ENCODE peak calls at places on chromosomes 13 and 19, in five cellular contexts. X is AG10803, M is tibial artery, D is fibroblast of mammary gland, R is body of pancreas. O is an unnamed sample.

GRCh38 chr19:47512183-47512947 is 2.5 kb downstream of the NAPA start:
- DNase-seq in M (no peak), D (peak; percentile 73), X (peak; percentile 80), R (peak; percentile 83), O (peak; percentile 76)

GRCh38 chr19:53881482-53882390 is at the start of gene PRKCG:
- DNase-seq in X (no peak), R (peak; percentile 51), D (no peak), M (no peak), O (peak; percentile 31)

GRCh38 chr19:19531951-19532805 is 3.5 kb downstream of the YJEFN3 start:
- DNase-seq in D (peak; percentile 48), R (peak; percentile 85), M (peak; percentile 88), X (peak; percentile 44), O (peak; percentile 79)

GRCh38 chr13:44974056-44974798 is 15.0 kb downstream of the NUFIP1 start:
- DNase-seq in R (no peak), D (peak; percentile 68), X (peak; percentile 63), M (no peak), O (peak; percentile 40)

GRCh38 chr13:79246575-79246949 is 159.5 kb downstream of the RBM26 start:
- DNase-seq in X (no peak), D (no peak), M (no peak), R (no peak), O (no peak)

GRCh38 chr13:66693656-66694055 is 536.5 kb downstream of the PCDH9 start:
- DNase-seq in D (peak; percentile 6), R (no peak), M (no peak), X (no peak), O (no peak)

GRCh38 chr13:72952529-72953141 is 106.2 kb upstream of the KLF5 start:
- DNase-seq in M (no peak), D (no peak), X (no peak), R (peak; percentile 56), O (no peak)

GRCh38 chr13:112346173-112346898 is 29.8 kb upstream of the SPACA7 start:
- DNase-seq in M (peak; percentile 55), R (no peak), D (no peak), X (no peak), O (no peak)

GRCh38 chr19:5929646-5930045 is 15.6 kb downstream of the CAPS start:
- DNase-seq in D (no peak), M (no peak), R (no peak), X (no peak), O (no peak)

GRCh38 chr13:20942938-20943518 is 40.5 kb upstream of the XPO4 start:
- DNase-seq in D (no peak), X (no peak), R (no peak), M (no peak), O (no peak)

GRCh38 chr13:43905435-43906031 is 25.8 kb downstream of the LACC1 start:
- DNase-seq in M (no peak), X (peak; percentile 72), D (peak; percentile 75), R (peak; percentile 38), O (no peak)

GRCh38 chr19:55486971-55487883 is 1.0 kb upstream of the SSC5D start:
- DNase-seq in M (peak; percentile 88), R (no peak), D (peak; percentile 98), X (peak; percentile 95), O (no peak)
- H3K4me3 ChIP-seq in M (peak overlapping the region; percentile 6), R (no peak overlapping the region), D (peak overlapping the region; percentile 26), X (peak overlapping the region; percentile 42), O (no peak overlapping the region)

GRCh38 chr19:50361290-50362029 is 4.0 kb downstream of the NAPSA start:
- DNase-seq in X (no peak), M (no peak), R (no peak), D (peak; percentile 9), O (peak; percentile 79)

GRCh38 chr19:50357178-50358100 is 8.0 kb downstream of the NAPSA start:
- DNase-seq in R (peak; percentile 81), D (peak; percentile 52), X (peak; percentile 52), M (peak; percentile 87), O (peak; percentile 82)

GRCh38 chr19:50358483-50359431 is 6.7 kb downstream of the NAPSA start:
- DNase-seq in R (peak; percentile 67), X (peak; percentile 23), D (peak; percentile 48), M (peak; percentile 78), O (peak; percentile 57)

GRCh38 chr19:50362030-50362412 is 3.4 kb downstream of the NAPSA start:
- DNase-seq in R (no peak), D (no peak), M (no peak), X (no peak), O (no peak)

GRCh38 chr19:50359432-50359818 is 6.0 kb downstream of the NAPSA start:
- DNase-seq in X (no peak), M (no peak), D (no peak), R (no peak), O (no peak)
- H3K4me3 ChIP-seq in X (no peak overlapping the region), M (no peak overlapping the region), D (no peak overlapping the region), R (no peak overlapping the region), O (no peak overlapping the region)

GRCh38 chr19:40418040-40418439 is 4.9 kb upstream of the PRX start:
- DNase-seq in M (no peak), X (no peak), R (no peak), D (no peak), O (no peak)

GRCh38 chr19:40415799-40416198 is 2.6 kb upstream of the PRX start:
- DNase-seq in M (no peak), R (no peak), X (no peak), D (no peak), O (no peak)

GRCh38 chr19:40419066-40419612 is 6.0 kb upstream of the PRX start:
- DNase-seq in D (no peak), M (no peak), R (no peak), X (no peak), O (no peak)

GRCh38 chr19:40417714-40417996 is 4.5 kb upstream of the PRX start:
- DNase-seq in D (no peak), X (no peak), R (no peak), M (no peak), O (no peak)

GRCh38 chr19:40416918-40417713 is 3.9 kb upstream of the PRX start:
- DNase-seq in X (peak; percentile 33), M (no peak), R (no peak), D (no peak), O (no peak)
- H3K4me3 ChIP-seq in X (no peak overlapping the region), M (no peak overlapping the region), R (no peak overlapping the region), D (no peak overlapping the region), O (no peak overlapping the region)

DNA sequence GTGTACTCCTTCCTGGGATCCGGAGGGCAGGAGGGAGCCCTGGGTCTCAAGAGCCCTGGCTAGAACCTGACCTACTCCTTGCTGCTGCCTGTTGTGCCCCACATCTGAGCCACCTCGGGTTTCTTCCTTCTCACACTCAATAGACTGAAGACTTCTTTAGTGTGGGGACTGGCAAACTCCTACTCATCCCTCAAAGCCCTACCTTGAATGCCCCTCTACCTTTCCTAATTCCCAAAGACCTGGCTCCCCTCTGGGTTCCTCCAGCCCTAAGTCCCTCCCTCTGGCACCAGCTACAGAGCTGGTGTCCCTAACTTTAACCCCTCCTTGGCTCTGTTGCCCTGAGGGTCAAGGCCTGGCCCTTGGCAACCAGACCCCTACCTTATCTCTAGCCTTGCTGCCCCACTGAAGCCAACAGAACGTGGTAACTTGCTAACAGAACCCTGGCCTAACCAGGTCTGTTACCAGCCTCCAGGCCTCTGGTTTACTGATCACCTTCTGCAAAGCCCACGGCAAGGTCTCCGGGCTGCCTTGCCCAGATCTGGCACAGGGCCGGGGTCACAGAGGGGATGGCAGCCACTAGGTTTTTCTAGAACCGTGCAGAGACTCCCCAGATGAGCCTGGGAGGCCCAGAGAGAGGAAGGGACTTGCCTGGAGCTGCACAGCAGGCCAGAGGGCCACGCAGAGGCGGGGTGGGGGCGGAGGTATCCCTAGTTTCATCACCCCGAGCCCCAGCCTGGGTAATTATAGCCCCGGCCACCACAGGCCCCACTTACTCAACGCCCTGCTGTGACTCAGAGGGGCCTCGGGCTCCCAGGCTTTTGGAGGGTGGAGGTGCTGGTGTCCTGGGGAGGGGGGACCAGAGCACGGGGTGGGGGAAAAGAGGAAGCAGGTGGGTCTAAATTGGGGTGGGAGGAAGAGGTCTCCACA is 15.3 kb downstream of the ZBTB7A start:
- DNase-seq in R (no peak), M (no peak), D (peak; percentile 81), X (peak; percentile 66), O (no peak)
- H3K4me3 ChIP-seq in R (no peak overlapping the region), M (no peak overlapping the region), D (no peak overlapping the region), X (no peak overlapping the region), O (no peak overlapping the region)

DNA sequence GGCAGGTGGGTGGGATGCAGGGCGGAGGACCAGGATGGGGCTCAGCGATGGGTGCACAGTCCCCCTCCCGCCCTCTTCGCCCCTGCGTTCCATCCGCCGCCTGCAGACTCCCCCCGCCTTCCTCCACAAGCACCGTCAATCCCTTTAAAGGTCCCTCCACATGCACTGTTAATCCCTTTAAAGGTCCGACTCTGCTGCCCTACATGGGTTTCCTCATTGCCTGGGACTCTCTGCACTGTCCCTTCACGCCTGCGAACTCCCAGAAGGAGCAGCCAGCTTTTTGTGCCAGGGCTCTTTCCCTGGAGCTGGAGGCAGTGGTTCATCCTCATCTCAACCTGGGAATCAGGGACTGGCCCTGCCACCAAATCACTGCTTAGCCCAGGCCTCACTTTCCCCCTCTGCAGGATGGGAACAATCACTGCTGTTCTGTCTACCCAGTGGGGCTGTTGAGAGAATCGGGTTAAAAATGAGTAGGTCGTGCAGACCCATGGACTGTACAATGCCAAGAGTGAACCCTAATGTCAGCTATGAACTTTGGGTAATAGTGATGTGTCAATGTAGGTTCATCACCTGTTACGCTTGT is 20.4 kb downstream of the ZNF574 start:
- DNase-seq in R (no peak), X (no peak), D (no peak), M (no peak), O (no peak)
- H3K4me3 ChIP-seq in R (no peak overlapping the region), X (no peak overlapping the region), D (no peak overlapping the region), M (no peak overlapping the region), O (no peak overlapping the region)

GRCh38 chr13:98997738-98998641 is 20.1 kb upstream of the DOCK9 start:
- DNase-seq in R (no peak), X (peak; percentile 89), M (no peak), D (peak; percentile 40), O (no peak)
- H3K4me3 ChIP-seq in R (no peak overlapping the region), X (no peak overlapping the region), M (no peak overlapping the region), D (no peak overlapping the region), O (no peak overlapping the region)

GRCh38 chr19:43699506-43700367 is 16.1 kb upstream of the IRGC start:
- DNase-seq in D (peak; percentile 40), X (no peak), R (no peak), M (no peak), O (no peak)
- H3K4me3 ChIP-seq in D (no peak overlapping the region), X (peak overlapping the region; percentile 7), R (no peak overlapping the region), M (peak overlapping the region; percentile 38), O (no peak overlapping the region)

DNA sequence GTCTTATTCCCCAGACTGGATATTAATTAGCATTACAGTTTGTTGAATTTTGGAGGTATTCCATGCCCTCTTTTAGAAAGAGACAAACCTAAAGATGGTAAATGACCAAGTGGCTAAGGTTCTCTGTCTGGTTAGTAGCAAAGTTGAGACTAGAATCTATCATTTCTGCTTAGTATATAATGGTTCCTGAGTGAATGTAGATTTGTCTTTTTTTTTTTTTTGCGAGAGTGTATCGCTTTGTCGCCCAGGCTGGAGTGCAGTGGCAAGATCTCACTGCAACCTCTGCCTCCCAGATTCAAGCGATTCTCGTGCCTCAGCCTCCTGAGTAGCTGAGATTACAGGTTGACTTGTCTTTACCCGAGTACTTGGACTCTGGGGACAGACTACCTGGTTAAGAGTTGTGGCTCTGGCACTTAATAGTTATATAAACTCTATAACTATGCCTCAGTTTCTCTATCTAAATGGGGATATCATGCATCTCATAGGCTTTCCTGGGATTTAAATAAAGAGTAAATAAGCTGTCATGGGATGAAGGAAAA is 2.7 kb downstream of the NAA16 start:
- DNase-seq in X (no peak), M (no peak), D (no peak), R (no peak), O (no peak)
- H3K4me3 ChIP-seq in X (peak overlapping the region; percentile 88), M (no peak overlapping the region), D (no peak overlapping the region), R (no peak overlapping the region), O (no peak overlapping the region)

O was measured in lung.